ENCODE peak calls at places on chromosomes 2 and 18, in nine cellular contexts. One of them, this sample, is unnamed.

GRCh38 chr2:13201924-13202323 is 485.2 kb downstream of the TRIB2 start:
- DNase-seq in H1: no peak
- DNase-seq in chondrocyte: no peak
- DNase-seq in endothelial cell: no peak
- DNase-seq in stomach: no peak
- DNase-seq in nephron progenitor cell: no peak
- DNase-seq in astrocyte of the spinal cord: peak; percentile 7
- DNase-seq in IMR-90: no peak
- DNase-seq in B cell: no peak
- DNase-seq in this sample: no peak

GRCh38 chr2:128817171-128817570 is 498.5 kb upstream of the HS6ST1 start:
- DNase-seq in endothelial cell: peak; percentile 15
- DNase-seq in stomach: no peak
- DNase-seq in B cell: no peak
- DNase-seq in IMR-90: no peak
- DNase-seq in H1: no peak
- DNase-seq in astrocyte of the spinal cord: no peak
- DNase-seq in nephron progenitor cell: no peak
- DNase-seq in chondrocyte: no peak
- DNase-seq in this sample: no peak

GRCh38 chr2:110114801-110115200 is 821 bp downstream of the MALL start:
- DNase-seq in endothelial cell: no peak
- DNase-seq in nephron progenitor cell: peak; percentile 25
- DNase-seq in stomach: no peak
- DNase-seq in IMR-90: no peak
- DNase-seq in astrocyte of the spinal cord: peak; percentile 29
- DNase-seq in B cell: no peak
- DNase-seq in H1: no peak
- DNase-seq in chondrocyte: no peak
- DNase-seq in this sample: no peak

GRCh38 chr2:62691186-62691585 is 14.3 kb upstream of the EHBP1 start:
- DNase-seq in nephron progenitor cell: no peak
- DNase-seq in chondrocyte: no peak
- DNase-seq in B cell: no peak
- DNase-seq in IMR-90: no peak
- DNase-seq in astrocyte of the spinal cord: no peak
- DNase-seq in H1: no peak
- DNase-seq in stomach: no peak
- DNase-seq in endothelial cell: no peak
- DNase-seq in this sample: no peak

GRCh38 chr2:165239230-165239629 is at the start of gene SCN2A:
- DNase-seq in chondrocyte: no peak
- DNase-seq in IMR-90: peak; percentile 49
- DNase-seq in H1: no peak
- DNase-seq in B cell: peak; percentile 20
- DNase-seq in endothelial cell: peak; percentile 37
- DNase-seq in nephron progenitor cell: peak; percentile 12
- DNase-seq in stomach: no peak
- DNase-seq in astrocyte of the spinal cord: peak; percentile 63
- DNase-seq in this sample: no peak

GRCh38 chr2:38098351-38099095 is 22.6 kb upstream of the CYP1B1 start:
- DNase-seq in nephron progenitor cell: no peak
- DNase-seq in B cell: no peak
- DNase-seq in H1: no peak
- DNase-seq in chondrocyte: no peak
- DNase-seq in endothelial cell: no peak
- DNase-seq in astrocyte of the spinal cord: no peak
- DNase-seq in IMR-90: no peak
- DNase-seq in stomach: no peak
- DNase-seq in this sample: no peak

GRCh38 chr2:12702661-12703121 is 14.0 kb upstream of the TRIB2 start:
- DNase-seq in IMR-90: peak; percentile 90
- DNase-seq in B cell: no peak
- DNase-seq in H1: no peak
- DNase-seq in astrocyte of the spinal cord: peak; percentile 93
- DNase-seq in chondrocyte: no peak
- DNase-seq in endothelial cell: no peak
- DNase-seq in stomach: no peak
- DNase-seq in nephron progenitor cell: no peak
- DNase-seq in this sample: no peak

GRCh38 chr2:191566347-191566746 is 111.6 kb upstream of the NABP1 start:
- DNase-seq in stomach: peak; percentile 77
- DNase-seq in astrocyte of the spinal cord: peak; percentile 49
- DNase-seq in IMR-90: peak; percentile 59
- DNase-seq in nephron progenitor cell: peak; percentile 77
- DNase-seq in chondrocyte: no peak
- DNase-seq in endothelial cell: peak; percentile 79
- DNase-seq in H1: peak; percentile 90
- DNase-seq in B cell: peak; percentile 79
- DNase-seq in this sample: no peak

GRCh38 chr2:23698733-23699391 is 228.1 kb downstream of the ATAD2B start:
- DNase-seq in H1: no peak
- DNase-seq in chondrocyte: no peak
- DNase-seq in stomach: no peak
- DNase-seq in astrocyte of the spinal cord: peak; percentile 34
- DNase-seq in IMR-90: peak; percentile 33
- DNase-seq in B cell: no peak
- DNase-seq in nephron progenitor cell: no peak
- DNase-seq in endothelial cell: no peak
- DNase-seq in this sample: no peak

GRCh38 chr2:38377501-38378258 is 607 bp upstream of the ATL2 start:
- DNase-seq in IMR-90: peak; percentile 75
- DNase-seq in stomach: no peak
- DNase-seq in H1: no peak
- DNase-seq in astrocyte of the spinal cord: peak; percentile 78
- DNase-seq in endothelial cell: no peak
- DNase-seq in B cell: no peak
- DNase-seq in chondrocyte: no peak
- DNase-seq in nephron progenitor cell: no peak
- DNase-seq in this sample: no peak

DNA sequence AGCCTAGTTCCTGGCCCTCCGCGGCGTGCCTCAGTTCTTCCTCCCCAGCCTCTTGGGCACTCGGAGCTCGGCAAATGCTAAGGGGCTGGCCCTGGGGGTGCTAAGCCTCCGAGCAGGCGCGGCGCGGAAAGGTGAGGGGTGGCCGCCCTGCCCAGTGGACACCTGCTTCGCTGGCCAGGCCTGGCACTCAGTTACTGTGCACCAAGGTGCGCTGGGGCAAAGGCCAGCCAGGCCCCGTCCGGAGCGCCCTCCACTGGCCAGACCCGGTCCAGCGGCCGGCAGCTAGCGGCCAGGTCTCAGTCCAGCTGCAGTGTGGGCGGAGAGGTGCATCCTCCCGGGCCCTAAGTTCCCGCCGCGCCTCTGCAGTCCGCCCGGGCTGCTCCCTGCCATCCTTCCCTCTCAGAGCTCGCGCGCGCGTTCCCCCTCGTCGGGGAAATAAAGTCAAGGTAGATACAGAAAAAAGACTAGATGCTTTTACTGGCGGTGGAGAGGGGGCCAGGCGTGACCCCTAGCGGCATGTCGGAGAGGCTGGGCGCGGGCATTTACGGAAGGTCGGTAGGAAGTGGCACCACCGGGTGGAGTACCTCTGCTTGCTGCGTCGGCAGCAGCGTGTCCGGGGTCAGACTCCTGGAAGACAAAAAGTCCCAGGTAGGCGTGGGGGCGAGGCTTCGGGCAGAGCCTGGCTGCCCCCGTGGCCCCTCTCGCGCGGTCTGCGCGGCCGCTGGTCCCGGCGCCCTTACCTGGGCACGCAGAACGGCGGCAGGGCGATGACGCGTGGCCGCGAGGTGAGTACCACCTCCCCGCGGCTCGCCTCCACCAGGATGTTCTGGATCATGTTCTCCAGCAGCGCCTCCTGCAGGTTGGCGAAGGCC is 9.4 kb upstream of the CRYBA2 start:
- DNase-seq in nephron progenitor cell: peak; percentile 82
- DNase-seq in IMR-90: no peak
- DNase-seq in chondrocyte: no peak
- DNase-seq in stomach: peak; percentile 88
- DNase-seq in endothelial cell: peak; percentile 86
- DNase-seq in B cell: peak; percentile 43
- DNase-seq in H1: peak; percentile 96
- DNase-seq in astrocyte of the spinal cord: no peak
- DNase-seq in this sample: peak; percentile 71
- TF ChIP-seq CTCF in nephron progenitor cell: peak; percentile 41
- TF ChIP-seq CTCF in IMR-90: peak; percentile 45
- TF ChIP-seq CTCF in chondrocyte: peak; percentile 70
- TF ChIP-seq CTCF in stomach: peak; percentile 38
- TF ChIP-seq CTCF in endothelial cell: peak; percentile 56
- TF ChIP-seq CTCF in B cell: no peak
- TF ChIP-seq CTCF in H1: peak; percentile 91
- TF ChIP-seq CTCF in astrocyte of the spinal cord: peak; percentile 34
- TF ChIP-seq CTCF in this sample: peak; percentile 50

DNA sequence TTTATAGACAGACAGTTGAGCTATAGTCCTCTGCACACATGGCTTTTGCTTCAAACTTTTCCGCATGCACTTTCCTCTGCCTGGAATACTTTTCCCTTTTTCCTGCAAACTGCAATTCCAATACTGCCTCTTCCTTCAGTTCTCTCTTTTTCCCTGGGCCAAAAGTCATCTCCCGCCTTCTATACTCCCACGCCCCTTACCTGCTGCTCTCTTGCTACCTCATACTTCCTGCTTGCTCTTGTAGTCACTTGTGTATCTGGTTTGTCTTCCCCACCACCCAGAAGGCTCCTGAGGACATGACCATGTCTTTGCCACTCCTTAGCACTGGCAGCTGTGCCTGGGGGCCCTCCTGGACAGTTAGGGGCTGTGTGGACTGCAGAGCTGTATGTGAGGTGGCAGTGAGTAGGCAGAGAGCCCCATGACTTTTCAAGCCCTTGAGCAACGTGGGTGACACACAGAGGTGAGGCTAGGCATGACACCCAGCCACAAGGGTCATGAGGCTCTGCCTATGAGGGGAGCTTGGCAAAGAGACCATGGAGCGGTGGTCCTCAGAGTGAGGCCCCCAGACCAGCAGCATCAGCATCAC is 23.2 kb downstream of the SPEG start:
- DNase-seq in B cell: no peak
- DNase-seq in astrocyte of the spinal cord: no peak
- DNase-seq in H1: no peak
- DNase-seq in chondrocyte: peak; percentile 64
- DNase-seq in stomach: no peak
- DNase-seq in nephron progenitor cell: no peak
- DNase-seq in IMR-90: no peak
- DNase-seq in endothelial cell: no peak
- DNase-seq in this sample: no peak
- TF ChIP-seq CTCF in B cell: no peak
- TF ChIP-seq CTCF in astrocyte of the spinal cord: no peak
- TF ChIP-seq CTCF in H1: peak; percentile 45
- TF ChIP-seq CTCF in chondrocyte: no peak
- TF ChIP-seq CTCF in stomach: no peak
- TF ChIP-seq CTCF in nephron progenitor cell: no peak
- TF ChIP-seq CTCF in IMR-90: no peak
- TF ChIP-seq CTCF in endothelial cell: no peak
- TF ChIP-seq CTCF in this sample: no peak

GRCh38 chr2:127174977-127175376 is 45.1 kb downstream of the CYP27C1 start:
- DNase-seq in stomach: no peak
- DNase-seq in nephron progenitor cell: peak; percentile 47
- DNase-seq in chondrocyte: no peak
- DNase-seq in IMR-90: peak; percentile 31
- DNase-seq in B cell: no peak
- DNase-seq in endothelial cell: no peak
- DNase-seq in H1: no peak
- DNase-seq in astrocyte of the spinal cord: no peak
- DNase-seq in this sample: no peak

GRCh38 chr2:127175406-127175805 is 44.7 kb downstream of the CYP27C1 start:
- DNase-seq in stomach: no peak
- DNase-seq in IMR-90: peak; percentile 33
- DNase-seq in chondrocyte: no peak
- DNase-seq in H1: no peak
- DNase-seq in B cell: no peak
- DNase-seq in nephron progenitor cell: no peak
- DNase-seq in endothelial cell: no peak
- DNase-seq in astrocyte of the spinal cord: no peak
- DNase-seq in this sample: no peak

GRCh38 chr2:127175821-127176354 is 44.2 kb downstream of the CYP27C1 start:
- DNase-seq in astrocyte of the spinal cord: no peak
- DNase-seq in nephron progenitor cell: no peak
- DNase-seq in H1: no peak
- DNase-seq in B cell: no peak
- DNase-seq in chondrocyte: no peak
- DNase-seq in IMR-90: peak; percentile 82
- DNase-seq in endothelial cell: no peak
- DNase-seq in stomach: peak; percentile 24
- DNase-seq in this sample: no peak

GRCh38 chr2:127173073-127173472 is 47.0 kb downstream of the CYP27C1 start:
- DNase-seq in endothelial cell: no peak
- DNase-seq in astrocyte of the spinal cord: peak; percentile 88
- DNase-seq in nephron progenitor cell: no peak
- DNase-seq in IMR-90: peak; percentile 98
- DNase-seq in chondrocyte: no peak
- DNase-seq in stomach: no peak
- DNase-seq in B cell: no peak
- DNase-seq in H1: no peak
- DNase-seq in this sample: no peak

GRCh38 chr2:127174176-127174575 is 45.9 kb downstream of the CYP27C1 start:
- DNase-seq in chondrocyte: no peak
- DNase-seq in B cell: peak; percentile 36
- DNase-seq in stomach: no peak
- DNase-seq in IMR-90: peak; percentile 56
- DNase-seq in nephron progenitor cell: no peak
- DNase-seq in astrocyte of the spinal cord: peak; percentile 46
- DNase-seq in endothelial cell: peak; percentile 45
- DNase-seq in H1: no peak
- DNase-seq in this sample: peak; percentile 58
- TF ChIP-seq CTCF in chondrocyte: peak; percentile 80
- TF ChIP-seq CTCF in B cell: peak; percentile 39
- TF ChIP-seq CTCF in stomach: peak; percentile 8
- TF ChIP-seq CTCF in IMR-90: peak; percentile 39
- TF ChIP-seq CTCF in nephron progenitor cell: no peak
- TF ChIP-seq CTCF in astrocyte of the spinal cord: peak; percentile 52
- TF ChIP-seq CTCF in endothelial cell: peak; percentile 42
- TF ChIP-seq CTCF in H1: peak; percentile 54
- TF ChIP-seq CTCF in this sample: no peak

GRCh38 chr18:63320041-63320689 is 596 bp upstream of the BCL2 start:
- DNase-seq in H1: peak; percentile 63
- DNase-seq in endothelial cell: peak; percentile 66
- DNase-seq in nephron progenitor cell: peak; percentile 79
- DNase-seq in astrocyte of the spinal cord: peak; percentile 77
- DNase-seq in chondrocyte: no peak
- DNase-seq in B cell: peak; percentile 90
- DNase-seq in IMR-90: peak; percentile 75
- DNase-seq in stomach: peak; percentile 75
- DNase-seq in this sample: peak; percentile 87
- TF ChIP-seq CTCF in H1: no peak
- TF ChIP-seq CTCF in endothelial cell: no peak
- TF ChIP-seq CTCF in nephron progenitor cell: no peak
- TF ChIP-seq CTCF in astrocyte of the spinal cord: peak; percentile 1
- TF ChIP-seq CTCF in chondrocyte: peak; percentile 45
- TF ChIP-seq CTCF in B cell: no peak
- TF ChIP-seq CTCF in IMR-90: peak; percentile 23
- TF ChIP-seq CTCF in stomach: no peak
- TF ChIP-seq CTCF in this sample: no peak

DNA sequence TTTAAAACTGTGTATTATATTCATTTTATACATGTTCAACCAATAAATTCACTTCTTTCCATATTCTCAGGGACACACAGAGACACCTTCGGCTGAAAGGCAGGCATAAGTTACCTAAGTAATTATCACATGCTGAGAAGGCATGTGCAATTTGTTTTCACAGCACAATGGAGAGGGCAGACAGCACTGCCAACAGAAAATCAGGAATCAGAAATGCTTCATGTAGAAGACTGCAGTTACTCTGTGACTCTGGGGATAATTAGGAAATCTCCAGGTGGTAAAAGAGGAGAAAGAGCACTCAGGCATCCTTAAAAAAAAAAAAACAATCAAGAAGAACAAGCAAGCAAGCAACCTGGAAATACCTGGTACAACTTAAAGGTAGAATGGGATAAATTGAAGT is 49.3 kb downstream of the DSEL start:
- DNase-seq in nephron progenitor cell: no peak
- DNase-seq in endothelial cell: no peak
- DNase-seq in H1: no peak
- DNase-seq in astrocyte of the spinal cord: no peak
- DNase-seq in stomach: no peak
- DNase-seq in chondrocyte: no peak
- DNase-seq in B cell: no peak
- DNase-seq in IMR-90: no peak
- DNase-seq in this sample: no peak
- TF ChIP-seq CTCF in nephron progenitor cell: no peak
- TF ChIP-seq CTCF in endothelial cell: no peak
- TF ChIP-seq CTCF in H1: no peak
- TF ChIP-seq CTCF in astrocyte of the spinal cord: no peak
- TF ChIP-seq CTCF in stomach: no peak
- TF ChIP-seq CTCF in chondrocyte: no peak
- TF ChIP-seq CTCF in B cell: no peak
- TF ChIP-seq CTCF in IMR-90: no peak
- TF ChIP-seq CTCF in this sample: no peak